ENCODE peak calls at places on chromosomes 7 and 10, in five cellular contexts. One of them, this sample, is unnamed. For H3K9me3 and H3K4me1, the result is how much of the 10 kb centered on the place peaks cover.

GRCh38 chr7:69696686-69697685 is 98.7 kb downstream of the AUTS2 start:
- DNase-seq in heart right ventricle: no peak
- DNase-seq in mucosa of descending colon: no peak
- DNase-seq in IMR-90: no peak
- DNase-seq in right cardiac atrium: no peak
- DNase-seq in this sample: no peak

GRCh38 chr7:138890782-138891445 is 90.3 kb downstream of the KIAA1549 start:
- DNase-seq in right cardiac atrium: no peak
- DNase-seq in IMR-90: peak
- DNase-seq in heart right ventricle: no peak
- DNase-seq in mucosa of descending colon: no peak
- DNase-seq in this sample: no peak

GRCh38 chr7:164882-165660 is 27.3 kb upstream of the FAM20C start:
- DNase-seq in mucosa of descending colon: peak
- DNase-seq in IMR-90: no peak
- DNase-seq in right cardiac atrium: no peak
- DNase-seq in heart right ventricle: no peak
- DNase-seq in this sample: no peak

GRCh38 chr7:44534501-44534900 is 6.6 kb downstream of the NPC1L1 start:
- DNase-seq in heart right ventricle: no peak
- DNase-seq in mucosa of descending colon: no peak
- DNase-seq in right cardiac atrium: no peak
- DNase-seq in IMR-90: no peak
- DNase-seq in this sample: no peak

GRCh38 chr7:16982640-16983103 is 100.9 kb upstream of the AGR3 start:
- DNase-seq in mucosa of descending colon: no peak
- DNase-seq in IMR-90: peak
- DNase-seq in heart right ventricle: no peak
- DNase-seq in right cardiac atrium: no peak
- DNase-seq in this sample: no peak

GRCh38 chr10:101779544-101780186 is 3.6 kb downstream of the NPM3 start:
- DNase-seq in heart right ventricle: peak
- DNase-seq in mucosa of descending colon: peak
- DNase-seq in right cardiac atrium: peak
- DNase-seq in IMR-90: peak
- DNase-seq in this sample: no peak

GRCh38 chr7:41113663-41114062 is 589.2 kb downstream of the INHBA start:
- DNase-seq in IMR-90: no peak
- DNase-seq in right cardiac atrium: no peak
- DNase-seq in heart right ventricle: no peak
- DNase-seq in mucosa of descending colon: no peak
- DNase-seq in this sample: no peak

GRCh38 chr7:115087437-115087836 is 165.5 kb downstream of the MDFIC start:
- DNase-seq in mucosa of descending colon: no peak
- DNase-seq in heart right ventricle: peak
- DNase-seq in IMR-90: peak
- DNase-seq in right cardiac atrium: no peak
- DNase-seq in this sample: no peak

GRCh38 chr7:43678315-43678714 is 51.0 kb downstream of the COA1 start:
- DNase-seq in mucosa of descending colon: no peak
- DNase-seq in heart right ventricle: no peak
- DNase-seq in right cardiac atrium: no peak
- DNase-seq in IMR-90: no peak
- DNase-seq in this sample: no peak

DNA sequence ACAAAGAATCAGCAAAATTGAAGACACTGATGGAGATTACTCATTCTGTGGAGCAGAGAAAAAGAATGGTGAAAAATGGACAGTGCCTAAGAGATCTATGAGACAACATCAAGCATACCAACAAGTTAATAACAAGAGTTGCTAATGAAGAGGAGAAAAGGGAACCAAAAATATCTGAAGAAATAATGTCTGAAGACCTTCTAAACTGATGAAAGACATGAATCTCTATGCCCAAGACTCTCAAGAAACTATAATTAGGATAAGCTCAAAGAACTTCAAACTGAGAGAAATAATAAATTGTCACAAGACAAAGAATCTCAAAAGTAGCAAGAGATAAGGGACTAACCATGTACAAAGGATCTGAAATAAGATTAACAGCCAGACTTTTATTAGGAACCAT is 93.4 kb downstream of the ZNF33B start:
- DNase-seq in IMR-90: no peak
- DNase-seq in mucosa of descending colon: no peak
- DNase-seq in heart right ventricle: no peak
- DNase-seq in right cardiac atrium: no peak
- DNase-seq in this sample: no peak
- H3K9me3 ChIP-seq in IMR-90: under half
- H3K9me3 ChIP-seq in mucosa of descending colon: half or more
- H3K9me3 ChIP-seq in heart right ventricle: half or more
- H3K9me3 ChIP-seq in right cardiac atrium: under half
- H3K9me3 ChIP-seq in this sample: under half

GRCh38 chr7:127881564-127881963 is 149.7 kb downstream of the LRRC4 start:
- DNase-seq in right cardiac atrium: no peak
- DNase-seq in heart right ventricle: no peak
- DNase-seq in mucosa of descending colon: no peak
- DNase-seq in IMR-90: no peak
- DNase-seq in this sample: no peak

GRCh38 chr7:127879942-127880341 is 151.3 kb downstream of the LRRC4 start:
- DNase-seq in right cardiac atrium: no peak
- DNase-seq in mucosa of descending colon: no peak
- DNase-seq in heart right ventricle: no peak
- DNase-seq in IMR-90: no peak
- DNase-seq in this sample: no peak

GRCh38 chr7:127882313-127882920 is 148.8 kb downstream of the LRRC4 start:
- DNase-seq in right cardiac atrium: no peak
- DNase-seq in IMR-90: no peak
- DNase-seq in mucosa of descending colon: no peak
- DNase-seq in heart right ventricle: no peak
- DNase-seq in this sample: no peak

GRCh38 chr7:127879436-127879835 is 151.8 kb downstream of the LRRC4 start:
- DNase-seq in right cardiac atrium: no peak
- DNase-seq in IMR-90: no peak
- DNase-seq in heart right ventricle: no peak
- DNase-seq in mucosa of descending colon: no peak
- DNase-seq in this sample: no peak

DNA sequence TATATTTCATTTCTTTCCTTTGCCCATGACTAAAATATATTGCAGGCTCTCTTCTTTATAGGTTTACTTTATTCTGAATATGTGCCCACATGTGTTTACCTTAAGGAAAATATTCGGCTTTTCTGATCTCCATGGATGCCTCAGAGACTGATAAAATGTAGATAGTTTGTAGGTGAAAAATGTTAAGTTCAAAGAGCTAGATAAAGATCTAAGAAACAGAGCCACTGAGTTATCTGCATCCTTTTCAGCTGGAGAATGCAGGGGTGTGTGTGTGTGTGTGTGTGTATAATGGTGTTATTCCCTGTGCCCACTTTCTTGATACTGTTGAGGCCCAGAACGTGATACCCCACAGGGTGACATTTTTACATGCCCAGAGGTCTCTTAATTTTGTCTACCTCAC is 150.8 kb downstream of the LRRC4 start:
- DNase-seq in mucosa of descending colon: no peak
- DNase-seq in IMR-90: no peak
- DNase-seq in heart right ventricle: no peak
- DNase-seq in right cardiac atrium: no peak
- DNase-seq in this sample: no peak
- H3K4me1 ChIP-seq in mucosa of descending colon: under half
- H3K4me1 ChIP-seq in IMR-90: under half
- H3K4me1 ChIP-seq in heart right ventricle: under half
- H3K4me1 ChIP-seq in right cardiac atrium: under half
- H3K4me1 ChIP-seq in this sample: under half

DNA sequence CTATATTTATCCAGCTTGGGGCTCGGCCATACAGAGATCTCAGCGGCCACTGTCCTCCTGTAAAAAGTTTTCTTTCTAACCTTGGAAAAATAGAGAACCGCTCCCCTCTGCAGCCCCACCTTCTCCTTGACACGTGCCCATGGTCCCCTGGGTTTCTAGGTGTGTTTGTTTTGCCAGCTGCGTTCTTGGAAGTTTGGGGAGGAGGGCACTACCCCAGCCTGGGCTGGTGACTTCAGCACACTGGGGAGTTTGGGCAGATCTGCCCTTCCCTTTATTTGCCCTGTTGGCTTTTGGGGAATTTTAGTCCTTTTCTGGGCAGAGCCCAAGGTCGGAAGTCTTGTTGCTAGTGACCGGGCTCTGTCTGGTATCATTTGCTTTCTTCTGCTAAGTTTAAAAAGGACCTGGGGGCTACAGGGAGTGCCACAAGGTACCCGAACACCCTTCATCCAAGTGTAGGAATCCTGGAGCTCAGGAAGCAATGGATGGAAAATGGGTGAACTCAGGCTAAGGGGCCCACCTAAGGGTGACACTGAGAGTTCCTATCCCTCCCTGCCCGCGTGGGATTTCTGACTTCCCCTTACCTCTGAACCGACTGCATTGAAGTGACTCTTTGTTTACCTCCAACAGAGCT is 1.7 kb downstream of the ADAMTS14 start:
- DNase-seq in IMR-90: no peak
- DNase-seq in mucosa of descending colon: no peak
- DNase-seq in right cardiac atrium: no peak
- DNase-seq in heart right ventricle: no peak
- DNase-seq in this sample: no peak
- H3K4me3 ChIP-seq in IMR-90: no peak
- H3K4me3 ChIP-seq in mucosa of descending colon: no peak
- H3K4me3 ChIP-seq in right cardiac atrium: no peak
- H3K4me3 ChIP-seq in heart right ventricle: no peak
- H3K4me3 ChIP-seq in this sample: no peak

GRCh38 chr10:83371696-83372490 is 767.4 kb upstream of the GHITM start:
- DNase-seq in heart right ventricle: no peak
- DNase-seq in IMR-90: no peak
- DNase-seq in right cardiac atrium: no peak
- DNase-seq in mucosa of descending colon: no peak
- DNase-seq in this sample: no peak
- H3K9me3 ChIP-seq in heart right ventricle: under half
- H3K9me3 ChIP-seq in IMR-90: under half
- H3K9me3 ChIP-seq in right cardiac atrium: under half
- H3K9me3 ChIP-seq in mucosa of descending colon: under half
- H3K9me3 ChIP-seq in this sample: under half

GRCh38 chr7:127771707-127772106 is 119.7 kb downstream of the SND1 start:
- DNase-seq in heart right ventricle: no peak
- DNase-seq in IMR-90: no peak
- DNase-seq in mucosa of descending colon: no peak
- DNase-seq in right cardiac atrium: no peak
- DNase-seq in this sample: no peak
- H3K4me1 ChIP-seq in heart right ventricle: under half
- H3K4me1 ChIP-seq in IMR-90: under half
- H3K4me1 ChIP-seq in mucosa of descending colon: under half
- H3K4me1 ChIP-seq in right cardiac atrium: under half
- H3K4me1 ChIP-seq in this sample: under half

GRCh38 chr10:11442001-11442773 is 169.3 kb downstream of the USP6NL start:
- DNase-seq in mucosa of descending colon: no peak
- DNase-seq in heart right ventricle: no peak
- DNase-seq in IMR-90: no peak
- DNase-seq in right cardiac atrium: no peak
- DNase-seq in this sample: no peak

GRCh38 chr10:11441151-11441535 is 170.3 kb downstream of the USP6NL start:
- DNase-seq in mucosa of descending colon: no peak
- DNase-seq in right cardiac atrium: no peak
- DNase-seq in IMR-90: no peak
- DNase-seq in heart right ventricle: no peak
- DNase-seq in this sample: no peak

GRCh38 chr10:11439523-11440053 is 171.9 kb downstream of the USP6NL start:
- DNase-seq in IMR-90: no peak
- DNase-seq in heart right ventricle: no peak
- DNase-seq in right cardiac atrium: no peak
- DNase-seq in mucosa of descending colon: no peak
- DNase-seq in this sample: no peak

GRCh38 chr10:11437391-11438241 is 173.8 kb downstream of the USP6NL start:
- DNase-seq in IMR-90: no peak
- DNase-seq in mucosa of descending colon: no peak
- DNase-seq in right cardiac atrium: no peak
- DNase-seq in heart right ventricle: no peak
- DNase-seq in this sample: no peak

DNA sequence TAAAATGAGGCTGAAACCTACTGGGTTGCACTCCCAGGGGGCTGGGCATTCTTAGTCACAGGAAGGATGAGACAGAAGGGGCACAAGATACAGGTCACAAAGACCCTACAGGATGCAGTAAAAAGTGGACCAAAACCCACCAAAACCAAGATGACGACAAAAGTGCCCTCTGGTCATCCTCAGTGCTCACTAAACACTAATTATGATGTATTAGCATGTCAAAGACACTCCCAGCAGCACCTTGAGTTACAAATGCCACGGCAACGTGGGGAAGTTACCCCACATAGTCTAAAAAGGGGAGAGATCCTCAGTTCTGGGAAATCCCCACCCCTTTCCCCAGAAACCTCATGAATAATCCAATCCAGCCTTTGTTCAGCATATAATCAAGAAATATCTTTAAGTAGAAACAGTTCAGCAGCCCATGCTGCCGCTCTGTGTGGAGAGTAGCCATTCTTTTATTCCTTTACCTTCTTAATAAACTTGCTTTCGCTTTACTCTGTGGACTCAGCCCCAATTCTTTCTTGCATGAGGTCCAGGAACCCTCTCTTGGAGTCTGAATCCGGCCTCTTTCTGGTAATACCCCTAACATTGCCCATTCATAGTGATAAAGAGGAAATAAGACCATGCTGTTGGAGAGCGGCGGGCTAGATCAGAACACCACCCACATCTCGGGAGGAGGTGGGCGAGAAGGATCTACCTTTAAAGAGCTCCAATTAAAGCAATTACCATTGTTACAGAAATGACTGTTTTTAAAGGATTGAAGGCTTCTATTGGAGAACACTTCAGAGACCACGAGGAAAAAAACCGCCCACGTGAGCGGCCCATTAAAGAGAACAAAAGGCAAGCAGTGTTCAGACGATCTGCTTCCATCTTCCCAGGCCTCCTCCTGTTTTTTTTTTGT is 170.9 kb downstream of the USP6NL start:
- DNase-seq in right cardiac atrium: no peak
- DNase-seq in heart right ventricle: no peak
- DNase-seq in mucosa of descending colon: no peak
- DNase-seq in IMR-90: no peak
- DNase-seq in this sample: no peak
- H3K4me3 ChIP-seq in right cardiac atrium: no peak
- H3K4me3 ChIP-seq in heart right ventricle: no peak
- H3K4me3 ChIP-seq in mucosa of descending colon: no peak
- H3K4me3 ChIP-seq in IMR-90: no peak
- H3K4me3 ChIP-seq in this sample: no peak

GRCh38 chr10:42583828-42584227 is 54.5 kb downstream of the ZNF33B start:
- DNase-seq in heart right ventricle: no peak
- DNase-seq in IMR-90: no peak
- DNase-seq in mucosa of descending colon: no peak
- DNase-seq in right cardiac atrium: no peak
- DNase-seq in this sample: no peak
- H3K9me3 ChIP-seq in heart right ventricle: under half
- H3K9me3 ChIP-seq in IMR-90: under half
- H3K9me3 ChIP-seq in mucosa of descending colon: under half
- H3K9me3 ChIP-seq in right cardiac atrium: under half
- H3K9me3 ChIP-seq in this sample: under half

DNA sequence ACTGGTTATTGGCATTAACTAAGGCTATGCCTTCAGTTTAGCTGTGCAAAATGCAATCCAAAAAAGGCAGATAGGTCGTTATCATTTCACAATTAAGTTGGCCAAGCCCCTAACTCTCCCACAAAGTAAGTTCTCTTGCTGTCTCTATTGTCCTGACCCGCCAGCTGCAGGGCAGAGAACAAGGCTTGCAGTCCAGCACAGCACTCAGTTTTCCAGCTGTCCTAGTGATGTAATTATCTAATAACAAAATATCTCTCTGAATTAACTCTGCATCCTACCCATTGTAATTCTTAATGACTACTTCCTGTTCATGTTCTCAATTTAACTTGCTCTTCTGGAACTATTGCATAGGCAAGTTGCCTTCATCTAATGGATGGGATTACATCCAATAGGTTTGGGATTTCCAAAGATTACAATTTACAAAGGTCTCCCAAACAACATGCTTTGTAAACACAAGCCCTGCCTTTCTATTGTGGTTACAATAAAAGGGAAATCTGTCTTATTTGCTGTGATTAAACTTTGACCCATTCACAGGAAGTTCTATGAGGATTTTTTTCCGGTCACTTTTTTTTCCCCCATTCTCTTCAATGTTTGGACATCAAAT is 55.2 kb downstream of the CDK6 start:
- DNase-seq in heart right ventricle: peak
- DNase-seq in mucosa of descending colon: no peak
- DNase-seq in right cardiac atrium: peak
- DNase-seq in IMR-90: no peak
- DNase-seq in this sample: no peak
- H3K4me1 ChIP-seq in heart right ventricle: half or more
- H3K4me1 ChIP-seq in mucosa of descending colon: under half
- H3K4me1 ChIP-seq in right cardiac atrium: under half
- H3K4me1 ChIP-seq in IMR-90: under half
- H3K4me1 ChIP-seq in this sample: under half